ENCODE peak calls at places on chromosomes 7 and 10, in eight cellular contexts. G is ovary; B is activated CD8-positive, alpha-beta T cell treated with anti-CD3 and anti-CD28 coated beads for 36 hours; P is NCI-H1105; Z is T-helper 9 cell; A is GM12865; X is T-helper 22 cell; U is MV-4-11. Y is an unnamed sample.

GRCh38 chr7:4939971-4940720 is 18.8 kb downstream of the MMD2 start:
- DNase-seq in X (no peak), P (no peak), U (no peak), G (no peak), A (no peak), Z (no peak), B (no peak), Y (no peak)

GRCh38 chr7:50610521-50611277 is 45.5 kb upstream of the DDC start:
- DNase-seq in Z (peak), G (no peak), U (peak), P (no peak), A (no peak), B (peak), X (peak), Y (peak)

GRCh38 chr7:17274551-17275245 is 23.8 kb upstream of the AHR start:
- DNase-seq in X (no peak), P (no peak), A (no peak), G (no peak), U (peak), Z (no peak), B (peak), Y (peak)

GRCh38 chr7:26413007-26413691 is 121.5 kb downstream of the SNX10 start:
- DNase-seq in X (no peak), P (peak), A (no peak), B (no peak), Z (no peak), G (no peak), U (no peak), Y (no peak)

GRCh38 chr7:37323912-37324430 is 124.7 kb downstream of the ELMO1 start:
- DNase-seq in A (no peak), P (no peak), Z (no peak), B (no peak), X (no peak), U (no peak), G (no peak), Y (no peak)

GRCh38 chr7:122764020-122764419 is 61.3 kb upstream of the RNF148 start:
- DNase-seq in A (no peak), X (no peak), B (no peak), U (no peak), P (no peak), G (no peak), Z (no peak), Y (no peak)

GRCh38 chr10:69757553-69758309 is 44.0 kb upstream of the COL13A1 start:
- DNase-seq in A (no peak), U (peak), G (peak), Z (no peak), P (peak), X (no peak), B (no peak), Y (peak)

GRCh38 chr7:22700559-22701002 is 26.4 kb upstream of the IL6 start:
- DNase-seq in Z (no peak), B (no peak), A (peak), X (no peak), G (no peak), P (no peak), U (peak), Y (no peak)

GRCh38 chr7:121305109-121305508 is 23.7 kb upstream of the WNT16 start:
- DNase-seq in U (no peak), B (no peak), A (no peak), P (no peak), G (no peak), Z (no peak), X (no peak), Y (no peak)

GRCh38 chr7:24879281-24879680 is 100.7 kb downstream of the OSBPL3 start:
- DNase-seq in Z (no peak), A (no peak), U (peak), P (no peak), X (no peak), B (no peak), G (no peak), Y (no peak)

GRCh38 chr10:50325449-50326188 is 74.3 kb upstream of the ASAH2 start:
- DNase-seq in P (no peak), A (peak), G (no peak), U (peak), B (peak), X (no peak), Z (no peak), Y (no peak)

GRCh38 chr10:22976535-22976934 is 48.7 kb downstream of the ARMC3 start:
- DNase-seq in Z (no peak), B (no peak), G (no peak), U (no peak), A (no peak), X (no peak), P (no peak), Y (no peak)

GRCh38 chr10:131219955-131220489 is 91.5 kb downstream of the TCERG1L start:
- DNase-seq in A (no peak), Z (no peak), U (no peak), P (no peak), G (no peak), B (no peak), X (no peak), Y (no peak)

GRCh38 chr10:47188156-47188555 is 111.8 kb upstream of the GDF10 start:
- DNase-seq in X (no peak), U (no peak), G (no peak), A (no peak), P (no peak), Z (no peak), B (no peak), Y (no peak)

GRCh38 chr7:13829914-13830603 is 159.4 kb downstream of the ETV1 start:
- DNase-seq in P (peak), A (no peak), X (no peak), B (no peak), U (peak), Z (no peak), G (no peak), Y (no peak)

GRCh38 chr7:156747718-156748117 is 107.1 kb downstream of the RNF32 start:
- DNase-seq in Z (no peak), A (no peak), P (no peak), X (no peak), G (no peak), U (no peak), B (no peak), Y (no peak)

GRCh38 chr7:11833431-11833830 is 1.4 kb upstream of the THSD7A start:
- DNase-seq in X (no peak), G (no peak), U (peak), B (no peak), A (no peak), P (peak), Z (no peak), Y (no peak)

GRCh38 chr10:59276928-59277327 is 85.4 kb downstream of the FAM13C start:
- DNase-seq in X (no peak), A (no peak), G (no peak), P (no peak), U (no peak), Z (no peak), B (no peak), Y (no peak)

GRCh38 chr10:110918269-110918632 is 729 bp downstream of the BBIP1 start:
- DNase-seq in B (peak), X (peak), Z (peak), A (no peak), G (no peak), P (peak), U (peak), Y (peak)

GRCh38 chr10:100656479-100656878 is 88.9 kb upstream of the PAX2 start:
- DNase-seq in P (peak), G (no peak), U (no peak), B (peak), X (no peak), A (no peak), Z (no peak), Y (peak)

GRCh38 chr7:42237891-42238531 is 1.0 kb upstream of the GLI3 start:
- DNase-seq in P (no peak), G (peak), A (peak), U (no peak), B (peak), Z (no peak), X (no peak), Y (peak)

Y was measured in activated naive CD4-positive, alpha-beta T cell treated with anti-CD3 and anti-CD28 coated beads for 36 hours.